ENCODE peak calls at places on chromosomes 3 and 15, in five cellular contexts. One of them, this sample, is unnamed.

GRCh38 chr15:41934843-41935242 is 37.5 kb downstream of the EHD4 start:
- DNase-seq in Right ventricle myocardium superior: no peak
- DNase-seq in amniotic stem cell: no peak
- DNase-seq in amygdala: no peak
- DNase-seq in CD14-positive monocyte: no peak
- DNase-seq in this sample: peak; percentile 27

GRCh38 chr3:101695779-101696372 is 9.4 kb upstream of the RPL24 start:
- DNase-seq in Right ventricle myocardium superior: no peak
- DNase-seq in amniotic stem cell: no peak
- DNase-seq in amygdala: no peak
- DNase-seq in CD14-positive monocyte: no peak
- DNase-seq in this sample: no peak

GRCh38 chr15:76994001-76994400 is 925 bp upstream of the PSTPIP1 start:
- DNase-seq in Right ventricle myocardium superior: peak; percentile 79
- DNase-seq in amniotic stem cell: no peak
- DNase-seq in amygdala: no peak
- DNase-seq in CD14-positive monocyte: peak; percentile 79
- DNase-seq in this sample: peak; percentile 67

GRCh38 chr15:86163771-86164170 is 84.1 kb downstream of the AGBL1 start:
- DNase-seq in Right ventricle myocardium superior: no peak
- DNase-seq in amniotic stem cell: no peak
- DNase-seq in amygdala: no peak
- DNase-seq in CD14-positive monocyte: no peak
- DNase-seq in this sample: peak; percentile 67

GRCh38 chr15:26870346-26870745 is 3.5 kb downstream of the GABRA5 start:
- DNase-seq in Right ventricle myocardium superior: no peak
- DNase-seq in amniotic stem cell: no peak
- DNase-seq in amygdala: no peak
- DNase-seq in CD14-positive monocyte: no peak
- DNase-seq in this sample: no peak

GRCh38 chr3:172987268-172987667 is 153.8 kb downstream of the SPATA16 start:
- DNase-seq in Right ventricle myocardium superior: no peak
- DNase-seq in amniotic stem cell: no peak
- DNase-seq in amygdala: no peak
- DNase-seq in CD14-positive monocyte: no peak
- DNase-seq in this sample: no peak

GRCh38 chr3:64088408-64089136 is 65.3 kb upstream of the PSMD6 start:
- DNase-seq in Right ventricle myocardium superior: no peak
- DNase-seq in amniotic stem cell: no peak
- DNase-seq in amygdala: no peak
- DNase-seq in CD14-positive monocyte: no peak
- DNase-seq in this sample: no peak

GRCh38 chr15:101618861-101619614 is 33.1 kb downstream of the TM2D3 start:
- DNase-seq in Right ventricle myocardium superior: no peak
- DNase-seq in amniotic stem cell: no peak
- DNase-seq in amygdala: no peak
- DNase-seq in CD14-positive monocyte: no peak
- DNase-seq in this sample: no peak

GRCh38 chr3:146218880-146219866 is 31.7 kb downstream of the PLSCR4 start:
- DNase-seq in Right ventricle myocardium superior: no peak
- DNase-seq in amniotic stem cell: no peak
- DNase-seq in amygdala: no peak
- DNase-seq in CD14-positive monocyte: no peak
- DNase-seq in this sample: no peak

GRCh38 chr3:103499967-103500366 is 1065.2 kb downstream of the ZPLD1 start:
- DNase-seq in Right ventricle myocardium superior: no peak
- DNase-seq in amniotic stem cell: no peak
- DNase-seq in amygdala: no peak
- DNase-seq in CD14-positive monocyte: no peak
- DNase-seq in this sample: no peak

GRCh38 chr15:62834686-62835279 is 207.8 kb upstream of the TPM1 start:
- DNase-seq in Right ventricle myocardium superior: no peak
- DNase-seq in amniotic stem cell: no peak
- DNase-seq in amygdala: no peak
- DNase-seq in CD14-positive monocyte: no peak
- DNase-seq in this sample: no peak

GRCh38 chr3:159548675-159549335 is 439.8 kb upstream of the IL12A start:
- DNase-seq in Right ventricle myocardium superior: no peak
- DNase-seq in amniotic stem cell: peak; percentile 8
- DNase-seq in amygdala: no peak
- DNase-seq in CD14-positive monocyte: no peak
- DNase-seq in this sample: no peak

GRCh38 chr3:77412591-77412990 is 372.7 kb downstream of the ROBO2 start:
- DNase-seq in Right ventricle myocardium superior: no peak
- DNase-seq in amniotic stem cell: peak; percentile 68
- DNase-seq in amygdala: no peak
- DNase-seq in CD14-positive monocyte: no peak
- DNase-seq in this sample: no peak

GRCh38 chr3:181887685-181888084 is 176.0 kb downstream of the SOX2 start:
- DNase-seq in Right ventricle myocardium superior: no peak
- DNase-seq in amniotic stem cell: no peak
- DNase-seq in amygdala: no peak
- DNase-seq in CD14-positive monocyte: no peak
- DNase-seq in this sample: no peak

GRCh38 chr3:181313379-181313778 is 323.8 kb upstream of the DNAJC19 start:
- DNase-seq in Right ventricle myocardium superior: no peak
- DNase-seq in amniotic stem cell: no peak
- DNase-seq in amygdala: no peak
- DNase-seq in CD14-positive monocyte: no peak
- DNase-seq in this sample: no peak

GRCh38 chr3:42569743-42570142 is 12.0 kb downstream of the SEC22C start:
- DNase-seq in Right ventricle myocardium superior: no peak
- DNase-seq in amniotic stem cell: no peak
- DNase-seq in amygdala: no peak
- DNase-seq in CD14-positive monocyte: no peak
- DNase-seq in this sample: no peak

GRCh38 chr3:42829083-42829627 is 19.9 kb downstream of the ACKR2 start:
- DNase-seq in Right ventricle myocardium superior: no peak
- DNase-seq in amniotic stem cell: no peak
- DNase-seq in amygdala: no peak
- DNase-seq in CD14-positive monocyte: no peak
- DNase-seq in this sample: no peak